ENCODE peak calls at places on chromosomes 16 and 17, in ten cellular contexts. H, Q, K, A, I, F, V, J, Y and U are unnamed samples.
A peak's percentile ranks its signal among the peaks of the same experiment; 100 is the strongest.

GRCh38 chr17:62800580-62800979 is 7.5 kb downstream of the MARCHF10 start:
- DNase-seq in V (no peak), J (peak; percentile 36), Y (no peak), K (no peak), I (peak; percentile 34), F (no peak), Q (no peak), H (no peak), A (peak; percentile 63), U (no peak)

GRCh38 chr17:14780116-14780515 is 479.2 kb downstream of the HS3ST3B1 start:
- DNase-seq in I (no peak), Q (no peak), F (no peak), J (no peak), V (no peak), H (no peak), K (no peak), Y (no peak), A (no peak), U (no peak)

GRCh38 chr17:17391575-17392370 is 85.0 kb upstream of the MED9 start:
- DNase-seq in F (no peak), Q (no peak), V (peak; percentile 13), K (peak; percentile 40), I (no peak), Y (no peak), H (no peak), A (no peak), J (peak; percentile 49), U (no peak)

GRCh38 chr16:53061701-53062159 is 6.9 kb downstream of the CHD9 start:
- DNase-seq in V (no peak), H (no peak), I (peak; percentile 59), A (no peak), Q (no peak), J (no peak), Y (no peak), F (no peak), K (no peak), U (peak; percentile 85)

GRCh38 chr17:4634981-4635380 is 6.5 kb downstream of the ALOX15 start:
- DNase-seq in K (no peak), J (no peak), Y (no peak), F (no peak), A (no peak), Q (no peak), V (no peak), I (no peak), H (no peak), U (no peak)

GRCh38 chr17:47804461-47804860 is 17.1 kb downstream of the OSBPL7 start:
- DNase-seq in V (no peak), Y (no peak), H (no peak), J (no peak), I (no peak), K (no peak), F (no peak), A (no peak), Q (no peak), U (no peak)

GRCh38 chr17:68288804-68289203 is 2.1 kb downstream of the SLC16A6 start:
- DNase-seq in I (no peak), V (peak; percentile 27), J (no peak), K (no peak), F (no peak), Q (peak; percentile 59), Y (no peak), A (no peak), H (no peak), U (no peak)

GRCh38 chr17:56752263-56752662 is 81.5 kb downstream of the C17orf67 start:
- DNase-seq in V (peak; percentile 47), Y (no peak), Q (peak; percentile 10), J (no peak), F (no peak), H (no peak), A (peak; percentile 18), K (no peak), I (no peak), U (no peak)

GRCh38 chr16:58020628-58021521 is 4.7 kb upstream of the MMP15 start:
- DNase-seq in V (peak; percentile 55), Q (peak; percentile 67), A (peak; percentile 43), F (peak; percentile 80), Y (no peak), H (no peak), J (no peak), I (peak; percentile 65), K (peak; percentile 42), U (peak; percentile 80)

GRCh38 chr17:43212641-43213490 is 1.2 kb downstream of the TMEM106A start:
- DNase-seq in Y (no peak), H (no peak), V (no peak), A (no peak), F (no peak), K (no peak), I (no peak), Q (no peak), J (no peak), U (peak; percentile 40)

GRCh38 chr16:4087099-4087885 is 28.9 kb downstream of the ADCY9 start:
- DNase-seq in V (no peak), K (no peak), I (no peak), F (no peak), A (no peak), Q (no peak), Y (no peak), J (no peak), H (no peak), U (no peak)

GRCh38 chr16:50152807-50153647 is at the start of gene TENT4B:
- DNase-seq in Q (peak; percentile 77), K (peak; percentile 83), Y (peak; percentile 76), I (peak; percentile 87), F (peak; percentile 91), V (peak; percentile 86), H (no peak), A (peak; percentile 66), J (peak; percentile 56), U (peak; percentile 92)

GRCh38 chr16:25210758-25211157 is 6.0 kb upstream of the AQP8 start:
- DNase-seq in F (no peak), Q (no peak), H (no peak), K (no peak), Y (no peak), V (peak; percentile 29), A (peak; percentile 83), J (peak; percentile 83), I (no peak), U (no peak)

GRCh38 chr17:45942284-45942683 is 47.9 kb downstream of the MAPT start:
- DNase-seq in Q (no peak), I (no peak), Y (peak; percentile 96), A (no peak), K (no peak), H (no peak), F (no peak), J (no peak), V (no peak), U (no peak)

GRCh38 chr17:8745586-8746500 is 1.2 kb upstream of the CCDC42 start:
- DNase-seq in V (peak; percentile 67), I (peak; percentile 70), K (peak; percentile 77), J (peak; percentile 29), F (peak; percentile 93), H (no peak), Y (peak; percentile 21), A (peak; percentile 29), Q (peak; percentile 21), U (peak; percentile 66)

DNA sequence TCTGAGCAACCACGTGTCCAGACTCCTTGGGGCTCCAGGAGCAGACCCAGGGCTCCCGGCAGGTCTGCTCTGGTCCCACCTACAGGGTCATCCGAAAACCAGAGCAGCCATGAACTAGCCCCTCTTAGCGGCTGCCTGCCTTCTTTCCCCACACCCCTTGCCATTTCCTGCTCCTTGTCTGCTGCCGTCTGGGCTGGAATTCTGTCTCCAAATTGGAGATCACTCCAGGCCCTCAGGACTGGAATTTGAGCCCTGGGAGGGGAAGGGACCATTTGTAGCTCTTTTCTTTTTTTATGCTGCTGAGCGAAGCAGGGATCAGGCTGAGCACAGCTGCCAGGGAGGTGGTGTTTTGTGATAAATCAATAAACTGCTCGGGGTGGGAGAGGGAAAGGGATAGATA is 257.4 kb downstream of the ENGASE start:
- DNase-seq in K (no peak), J (no peak), H (no peak), V (no peak), A (no peak), I (no peak), F (no peak), Q (no peak), Y (no peak), U (no peak)
- H3K27me3 ChIP-seq in K (no peaks in the 10 kb centered on the region), J (no peaks in the 10 kb centered on the region), H (no peaks in the 10 kb centered on the region), V (peaks cover 88% of the 10 kb centered on the region), A (peaks cover 3% of the 10 kb centered on the region), I (peaks cover 3% of the 10 kb centered on the region), F (no peaks in the 10 kb centered on the region), Q (peaks cover 4% of the 10 kb centered on the region), Y (peaks cover 5% of the 10 kb centered on the region), U (no peaks in the 10 kb centered on the region)

DNA sequence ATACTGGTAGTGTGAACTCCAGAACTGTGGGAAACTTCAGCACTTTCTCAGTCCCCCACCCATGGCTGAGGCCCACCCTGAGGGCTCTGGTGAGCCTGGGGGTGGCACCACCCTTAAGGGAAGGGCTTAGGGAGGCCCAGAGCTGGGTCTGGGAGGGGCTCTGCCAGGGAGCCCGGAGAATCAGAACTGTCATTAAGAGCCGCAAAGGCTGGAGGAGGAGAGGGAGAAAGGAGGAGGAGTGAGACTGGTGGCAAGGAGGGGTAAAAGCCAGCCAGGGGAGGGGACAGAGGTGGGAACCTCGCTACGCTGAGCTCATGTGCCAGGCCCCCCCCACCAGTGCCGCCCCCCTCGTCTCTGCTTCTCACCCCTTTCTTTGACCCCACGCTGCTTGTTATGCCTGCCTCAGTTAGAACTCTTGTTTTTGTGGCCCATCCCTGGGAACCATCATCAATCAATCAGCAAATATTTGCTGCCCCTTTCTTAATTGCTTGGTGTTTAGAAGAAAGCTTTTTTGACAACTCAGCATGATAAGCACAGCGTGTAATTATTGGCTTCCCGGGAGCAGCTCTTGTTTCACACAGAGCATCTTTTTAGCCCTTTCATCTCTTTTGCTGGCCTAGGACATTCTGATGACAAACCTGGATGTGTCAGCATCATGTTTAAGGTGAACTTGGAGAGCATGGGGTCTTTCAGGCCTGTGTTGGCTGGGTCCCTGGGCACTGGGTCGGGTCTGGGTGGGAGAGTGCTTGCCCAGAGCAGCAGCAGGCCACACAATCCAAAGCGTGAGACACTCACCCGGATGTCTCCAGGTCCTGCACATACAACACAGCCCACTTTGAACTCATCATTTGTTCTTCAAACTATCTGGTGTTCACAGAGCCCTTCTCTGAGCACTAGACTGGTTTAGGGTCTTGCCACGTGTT is 77.7 kb downstream of the NETO2 start:
- DNase-seq in H (no peak), K (no peak), V (no peak), Q (no peak), I (no peak), F (no peak), Y (no peak), A (no peak), J (no peak), U (no peak)
- H3K27me3 ChIP-seq in H (peaks cover 2% of the 10 kb centered on the region), K (no peaks in the 10 kb centered on the region), V (no peaks in the 10 kb centered on the region), Q (no peaks in the 10 kb centered on the region), I (no peaks in the 10 kb centered on the region), F (no peaks in the 10 kb centered on the region), Y (no peaks in the 10 kb centered on the region), A (peaks cover 6% of the 10 kb centered on the region), J (no peaks in the 10 kb centered on the region), U (no peaks in the 10 kb centered on the region)

GRCh38 chr16:68744744-68745280 is 7.7 kb downstream of the CDH1 start:
- DNase-seq in Y (no peak), Q (no peak), I (peak; percentile 89), F (peak; percentile 63), K (no peak), A (peak; percentile 5), V (no peak), H (no peak), J (peak; percentile 18), U (peak; percentile 94)
- H3K27me3 ChIP-seq in Y (no peaks in the 10 kb centered on the region), Q (no peaks in the 10 kb centered on the region), I (no peaks in the 10 kb centered on the region), F (no peaks in the 10 kb centered on the region), K (no peaks in the 10 kb centered on the region), A (peaks cover 16% of the 10 kb centered on the region), V (no peaks in the 10 kb centered on the region), H (no peaks in the 10 kb centered on the region), J (peaks cover 12% of the 10 kb centered on the region), U (no peaks in the 10 kb centered on the region)

GRCh38 chr17:21369395-21369794 is 6.8 kb upstream of the KCNJ12 start:
- DNase-seq in F (no peak), H (no peak), J (no peak), K (no peak), Y (no peak), I (no peak), V (no peak), Q (no peak), A (no peak), U (no peak)
- H3K27me3 ChIP-seq in F (no peaks in the 10 kb centered on the region), H (peaks cover 5% of the 10 kb centered on the region), J (peaks cover 3% of the 10 kb centered on the region), K (no peaks in the 10 kb centered on the region), Y (no peaks in the 10 kb centered on the region), I (no peaks in the 10 kb centered on the region), V (no peaks in the 10 kb centered on the region), Q (no peaks in the 10 kb centered on the region), A (peaks cover 53% of the 10 kb centered on the region), U (no peaks in the 10 kb centered on the region)